ENCODE peak calls at places on chromosome 1, in five cellular contexts. J is CD8-positive, alpha-beta T cell; D is uterus; I is A549; R is cardiac muscle cell. Z is an unnamed sample.

GRCh38 chr1:177780096-177780700 is 189.7 kb downstream of the SEC16B start:
- DNase-seq in R (peak; percentile 64), J (no peak), I (peak; percentile 24), D (no peak), Z (no peak)

GRCh38 chr1:205516362-205516761 is 11.9 kb downstream of the CDK18 start:
- DNase-seq in R (no peak), J (no peak), D (no peak), I (no peak), Z (no peak)

GRCh38 chr1:180230416-180230790 is 339 bp downstream of the LHX4 start:
- DNase-seq in D (no peak), J (no peak), I (peak; percentile 47), R (no peak), Z (peak; percentile 30)

GRCh38 chr1:88801575-88802208 is 89.7 kb downstream of the GTF2B start:
- DNase-seq in R (no peak), J (no peak), D (no peak), I (no peak), Z (no peak)

GRCh38 chr1:118984990-118985608 is 3.0 kb downstream of the TBX15 start:
- DNase-seq in R (no peak), J (no peak), D (no peak), I (no peak), Z (no peak)

GRCh38 chr1:219847215-219847855 is 81.0 kb downstream of the SLC30A10 start:
- DNase-seq in D (no peak), I (no peak), J (no peak), R (no peak), Z (no peak)

GRCh38 chr1:179369751-179370341 is 4.1 kb downstream of the AXDND1 start:
- DNase-seq in J (no peak), I (peak; percentile 62), D (no peak), R (peak; percentile 81), Z (peak; percentile 74)

GRCh38 chr1:74380252-74380651 is 132.2 kb downstream of the LRRC53 start:
- DNase-seq in R (no peak), D (no peak), J (no peak), I (no peak), Z (no peak)

GRCh38 chr1:2544093-2544874 is 11.9 kb upstream of the TNFRSF14 start:
- DNase-seq in R (no peak), J (no peak), I (no peak), D (no peak), Z (no peak)

GRCh38 chr1:176068256-176068655 is 138.8 kb downstream of the COP1 start:
- DNase-seq in J (no peak), D (no peak), R (no peak), I (no peak), Z (no peak)

GRCh38 chr1:25554886-25555752 is 11.7 kb downstream of the LDLRAP1 start:
- DNase-seq in I (no peak), D (no peak), J (no peak), R (no peak), Z (no peak)

GRCh38 chr1:186849271-186849671 is 20.5 kb downstream of the PLA2G4A start:
- DNase-seq in J (no peak), I (peak; percentile 19), R (no peak), D (no peak), Z (no peak)

GRCh38 chr1:223018534-223018933 is 124.5 kb downstream of the TLR5 start:
- DNase-seq in I (no peak), R (no peak), D (no peak), J (no peak), Z (no peak)
- H3K4me1 ChIP-seq in I (no peaks in the 10 kb centered on the region), R (peaks cover 4% of the 10 kb centered on the region), D (no peaks in the 10 kb centered on the region), J (no peaks in the 10 kb centered on the region), Z (no peaks in the 10 kb centered on the region)

GRCh38 chr1:224504642-224505041 is 70.0 kb upstream of the WDR26 start:
- DNase-seq in D (no peak), J (no peak), R (no peak), I (no peak), Z (no peak)

GRCh38 chr1:224503161-224504118 is 68.8 kb upstream of the WDR26 start:
- DNase-seq in R (peak; percentile 73), D (peak; percentile 63), I (peak; percentile 59), J (peak; percentile 22), Z (no peak)

GRCh38 chr1:224500802-224501201 is 66.2 kb upstream of the WDR26 start:
- DNase-seq in I (no peak), D (no peak), R (no peak), J (no peak), Z (no peak)

GRCh38 chr1:224501836-224502235 is 67.2 kb upstream of the WDR26 start:
- DNase-seq in D (no peak), I (no peak), J (no peak), R (no peak), Z (no peak)

DNA sequence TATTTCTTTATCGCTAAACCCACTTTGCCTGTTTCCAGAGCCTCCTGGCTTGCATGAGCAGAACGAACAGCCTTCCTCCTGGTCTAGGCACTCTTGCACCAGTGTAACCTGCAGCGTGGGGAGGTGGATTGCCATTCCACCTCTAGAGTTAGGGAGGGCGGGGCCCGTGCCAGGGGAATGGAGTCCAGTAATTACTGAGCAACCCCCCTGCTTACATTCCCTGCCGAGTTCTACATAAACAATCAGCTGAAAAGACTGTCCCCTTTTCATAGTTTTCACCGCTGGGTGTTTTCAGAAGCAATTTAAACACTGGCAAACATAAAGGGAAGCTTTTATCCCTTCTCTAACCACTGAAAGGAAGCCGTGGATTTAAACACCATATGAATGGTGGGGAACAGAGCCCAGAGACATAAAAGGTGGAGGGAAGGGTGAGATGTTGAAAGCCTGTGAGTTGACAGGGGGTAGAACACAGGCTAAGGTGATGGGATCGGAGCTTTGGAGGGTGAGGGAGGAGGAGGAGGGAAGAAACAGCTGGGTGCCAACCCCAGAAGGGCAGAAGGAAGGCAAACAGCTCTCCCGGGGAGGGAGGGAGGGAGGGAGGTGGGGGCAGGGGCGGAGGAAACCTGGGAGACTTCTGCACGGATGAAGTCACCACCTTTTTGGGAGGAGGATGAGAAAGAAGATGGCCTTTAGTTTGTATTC is 68.0 kb upstream of the WDR26 start:
- DNase-seq in D (no peak), I (no peak), R (no peak), J (no peak), Z (no peak)
- H3K4me3 ChIP-seq in D (no peak overlapping the region), I (no peak overlapping the region), R (no peak overlapping the region), J (no peak overlapping the region), Z (no peak overlapping the region)

GRCh38 chr1:113935970-113936369 is 6.8 kb downstream of the HIPK1 start:
- DNase-seq in I (no peak), R (no peak), J (no peak), D (no peak), Z (no peak)

GRCh38 chr1:113934006-113934405 is 4.9 kb downstream of the HIPK1 start:
- DNase-seq in I (no peak), R (no peak), J (no peak), D (no peak), Z (no peak)

GRCh38 chr1:113934511-113935055 is 5.5 kb downstream of the HIPK1 start:
- DNase-seq in D (no peak), I (no peak), J (no peak), R (no peak), Z (no peak)

GRCh38 chr1:113937146-113937545 is 8.0 kb downstream of the HIPK1 start:
- DNase-seq in J (no peak), D (no peak), I (no peak), R (no peak), Z (no peak)

GRCh38 chr1:113935176-113935575 is 6.1 kb downstream of the HIPK1 start:
- DNase-seq in I (no peak), D (no peak), R (no peak), J (no peak), Z (no peak)
- H3K27ac ChIP-seq in I (no peak overlapping the region), D (no peak overlapping the region), R (no peak overlapping the region), J (no peak overlapping the region), Z (no peak overlapping the region)

DNA sequence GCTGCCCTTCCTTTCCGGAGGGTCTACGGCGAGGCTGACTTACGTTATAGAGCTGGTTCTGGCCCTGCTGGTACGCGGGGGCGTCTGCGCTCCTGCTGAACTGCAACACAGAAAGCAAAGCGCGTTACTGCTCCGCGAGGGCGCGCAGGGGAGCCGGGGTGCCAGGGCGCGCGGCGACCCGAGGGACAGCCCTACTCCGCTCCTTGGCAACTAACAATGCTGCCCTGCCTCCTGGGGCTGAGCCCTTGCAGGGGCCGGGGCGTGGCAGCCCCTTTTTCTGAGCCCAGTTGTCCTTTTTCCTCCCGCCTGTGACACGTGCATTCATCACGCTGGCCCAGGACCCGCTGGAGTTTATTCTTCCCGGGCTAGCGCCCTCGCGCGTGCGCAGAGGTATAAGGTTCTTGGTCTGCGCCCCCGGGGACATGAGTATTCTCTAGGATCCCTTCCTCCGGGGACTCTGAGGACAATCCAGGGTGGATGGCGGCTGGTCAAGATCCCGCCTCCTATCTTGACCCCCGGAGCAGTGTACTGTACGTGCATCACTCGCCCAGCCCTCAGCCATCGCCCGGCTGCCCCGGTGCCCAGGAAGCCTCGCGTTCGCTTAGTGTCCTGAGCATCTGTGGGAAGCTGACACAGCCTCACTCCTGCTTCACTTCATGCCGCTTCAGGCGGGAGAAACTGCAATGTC is 78.9 kb downstream of the CD247 start:
- DNase-seq in I (peak; percentile 54), J (peak; percentile 56), R (peak; percentile 65), D (no peak), Z (no peak)
- H3K4me1 ChIP-seq in I (no peaks in the 10 kb centered on the region), J (peaks cover 79% of the 10 kb centered on the region), R (no peaks in the 10 kb centered on the region), D (no peaks in the 10 kb centered on the region), Z (peaks cover 93% of the 10 kb centered on the region)

GRCh38 chr1:12309783-12310742 is 80.2 kb downstream of the VPS13D start:
- DNase-seq in J (no peak), I (no peak), D (no peak), R (no peak), Z (no peak)
- H3K4me3 ChIP-seq in J (no peak overlapping the region), I (no peak overlapping the region), D (no peak overlapping the region), R (no peak overlapping the region), Z (no peak overlapping the region)

GRCh38 chr1:10794724-10795304 is 1.6 kb downstream of the CASZ1 start:
- DNase-seq in D (no peak), R (peak; percentile 78), I (no peak), J (no peak), Z (no peak)

GRCh38 chr1:10793129-10793651 is 3.3 kb downstream of the CASZ1 start:
- DNase-seq in I (no peak), D (no peak), R (no peak), J (no peak), Z (no peak)

GRCh38 chr1:10796029-10796944 is at the start of gene CASZ1:
- DNase-seq in I (peak; percentile 83), R (peak; percentile 94), D (peak; percentile 82), J (no peak), Z (no peak)

GRCh38 chr1:10791117-10791951 is 5.1 kb downstream of the CASZ1 start:
- DNase-seq in D (peak; percentile 66), R (no peak), I (no peak), J (no peak), Z (no peak)

GRCh38 chr1:10795305-10796021 is 983 bp downstream of the CASZ1 start:
- DNase-seq in J (no peak), D (no peak), I (no peak), R (peak; percentile 61), Z (no peak)
- H3K27ac ChIP-seq in J (no peak overlapping the region), D (peak overlapping the region; percentile 75), I (peak overlapping the region; percentile 88), R (peak overlapping the region; percentile 95), Z (no peak overlapping the region)

GRCh38 chr1:37480125-37480466 is 5.7 kb downstream of the ZC3H12A start:
- DNase-seq in D (no peak), I (no peak), R (no peak), J (no peak), Z (no peak)
- H3K4me1 ChIP-seq in D (peaks cover 38% of the 10 kb centered on the region), I (peaks cover 64% of the 10 kb centered on the region), R (peaks cover 8% of the 10 kb centered on the region), J (peaks cover 39% of the 10 kb centered on the region), Z (peaks cover 60% of the 10 kb centered on the region)

DNA sequence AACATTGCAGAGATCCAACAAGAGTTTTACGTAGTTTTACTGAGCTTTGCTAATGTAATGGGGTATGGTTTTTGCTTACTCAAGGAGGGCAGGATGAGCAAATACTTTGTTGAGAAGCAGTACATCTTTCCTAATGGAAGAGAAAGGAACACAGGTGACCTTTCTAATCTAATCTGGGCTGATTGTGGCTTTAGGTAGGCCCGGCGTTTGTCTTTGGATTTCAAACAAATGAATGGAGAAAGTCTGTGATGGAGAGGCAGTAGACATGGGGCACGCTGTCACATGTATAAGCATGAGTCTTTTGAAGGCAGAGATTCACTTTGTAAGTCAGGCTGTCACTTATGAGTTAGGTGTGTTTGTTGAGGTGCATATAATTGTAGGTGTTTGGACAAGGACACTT is 1.7 kb downstream of the PLEKHM2 start:
- DNase-seq in D (no peak), R (no peak), I (no peak), J (no peak), Z (no peak)
- H3K4me3 ChIP-seq in D (peak overlapping the region; percentile 94), R (peak overlapping the region; percentile 78), I (peak overlapping the region; percentile 91), J (no peak overlapping the region), Z (peak overlapping the region; percentile 79)